ENCODE peak calls at places on chromosome 19, in four cellular contexts. W is H1, E is HepG2, H is K562. D is an unnamed sample.

GRCh38 chr19:46132508-46133100 is 8.1 kb upstream of the IGFL3 start:
- DNase-seq in W (no peak), E (no peak), H (no peak), D (no peak)

GRCh38 chr19:19866599-19867248 is 1.0 kb downstream of the ZNF253 start:
- DNase-seq in W (peak; percentile 83), E (peak; percentile 58), H (peak; percentile 74), D (peak; percentile 15)

GRCh38 chr19:5590151-5590864 is 22.6 kb upstream of the TINCR start:
- DNase-seq in W (no peak), E (no peak), H (no peak), D (no peak)

GRCh38 chr19:51311388-51312257 is at the start of gene IGLON5:
- DNase-seq in W (no peak), E (no peak), H (peak; percentile 71), D (no peak)

GRCh38 chr19:6362024-6362344 is 653 bp downstream of the CLPP start:
- DNase-seq in W (peak; percentile 47), E (no peak), H (no peak), D (no peak)

GRCh38 chr19:33186431-33186830 is 7.7 kb upstream of the LRP3 start:
- DNase-seq in W (no peak), E (no peak), H (no peak), D (no peak)

GRCh38 chr19:50793558-50794065 is 3.4 kb downstream of the ACP4 start:
- DNase-seq in W (peak; percentile 53), E (no peak), H (no peak), D (no peak)

GRCh38 chr19:9342610-9343304 is 18.8 kb downstream of the ZNF559 start:
- DNase-seq in W (no peak), E (no peak), H (no peak), D (no peak)

GRCh38 chr19:9205506-9206113 is 13.8 kb downstream of the OR7D4 start:
- DNase-seq in W (peak; percentile 74), E (peak; percentile 33), H (peak; percentile 53), D (no peak)

GRCh38 chr19:5951338-5951861 is 26.5 kb downstream of the RANBP3 start:
- DNase-seq in W (no peak), E (no peak), H (no peak), D (no peak)

GRCh38 chr19:4431808-4432674 is 25.6 kb downstream of the UBXN6 start:
- DNase-seq in W (no peak), E (no peak), H (no peak), D (peak; percentile 12)

GRCh38 chr19:54017266-54017665 is 25.8 kb downstream of the CACNG6 start:
- DNase-seq in W (no peak), E (no peak), H (no peak), D (no peak)

GRCh38 chr19:15025237-15025636 is 24.0 kb upstream of the CASP14 start:
- DNase-seq in W (no peak), E (peak; percentile 24), H (peak; percentile 16), D (no peak)

GRCh38 chr19:6800991-6801396 is 28.5 kb downstream of the VAV1 start:
- DNase-seq in W (no peak), E (peak; percentile 19), H (no peak), D (no peak)

GRCh38 chr19:11137542-11138384 is 17.8 kb downstream of the SPC24 start:
- DNase-seq in W (peak; percentile 79), E (peak; percentile 75), H (peak; percentile 83), D (no peak)

GRCh38 chr19:42189133-42189532 is 28.3 kb downstream of the DEDD2 start:
- DNase-seq in W (no peak), E (no peak), H (no peak), D (no peak)

GRCh38 chr19:41144403-41144802 is 30.2 kb downstream of the CYP2F1 start:
- DNase-seq in W (peak; percentile 92), E (peak; percentile 68), H (peak; percentile 60), D (peak; percentile 11)

GRCh38 chr19:50669319-50670101 is 20.3 kb downstream of the C19orf81 start:
- DNase-seq in W (peak; percentile 67), E (no peak), H (peak; percentile 68), D (no peak)

GRCh38 chr19:6233051-6233826 is 46.5 kb downstream of the MLLT1 start:
- DNase-seq in W (no peak), E (no peak), H (no peak), D (no peak)

GRCh38 chr19:7736148-7736547 is 4.2 kb upstream of the CLEC4G start:
- DNase-seq in W (no peak), E (no peak), H (no peak), D (no peak)

GRCh38 chr19:11435833-11436313 is 438 bp downstream of the PRKCSH start:
- DNase-seq in W (no peak), E (no peak), H (peak; percentile 54), D (no peak)

GRCh38 chr19:51480590-51480989 is 2.3 kb downstream of the CEACAM18 start:
- DNase-seq in W (no peak), E (peak; percentile 20), H (peak; percentile 67), D (no peak)

GRCh38 chr19:50460161-50460765 is 16.0 kb upstream of the EMC10 start:
- DNase-seq in W (no peak), E (peak; percentile 91), H (no peak), D (peak; percentile 75)

GRCh38 chr19:1169921-1170885 is 3.9 kb downstream of the SBNO2 start:
- DNase-seq in W (no peak), E (no peak), H (peak; percentile 50), D (no peak)
- TF ChIP-seq SRF in W (no peak), E (no peak), H (no peak), D (no peak)

GRCh38 chr19:36915992-36916830 is at the start of the genes ZNF568 and ZNF829:
- DNase-seq in W (peak; percentile 88), E (peak; percentile 69), H (no peak), D (peak; percentile 48)

GRCh38 chr19:36918090-36918489 is 2.0 kb downstream of the ZNF568 start:
- DNase-seq in W (no peak), E (no peak), H (no peak), D (no peak)

GRCh38 chr19:36916991-36917390 is 859 bp downstream of the ZNF568 start:
- DNase-seq in W (no peak), E (no peak), H (no peak), D (no peak)
- H3K9me3 ChIP-seq in W (peaks cover 8% of the 10 kb centered on the region), E (peaks cover 83% of the 10 kb centered on the region), H (peaks cover 3% of the 10 kb centered on the region), D (peaks cover 6% of the 10 kb centered on the region)

GRCh38 chr19:47461876-47462275 is 9.8 kb downstream of the SLC8A2 start:
- DNase-seq in W (no peak), E (no peak), H (no peak), D (no peak)

GRCh38 chr19:47458672-47459071 is 13.0 kb downstream of the SLC8A2 start:
- DNase-seq in W (no peak), E (no peak), H (no peak), D (no peak)

GRCh38 chr19:47459477-47459876 is 12.2 kb downstream of the SLC8A2 start:
- DNase-seq in W (no peak), E (no peak), H (no peak), D (no peak)

GRCh38 chr19:47456721-47457478 is 14.8 kb downstream of the SLC8A2 start:
- DNase-seq in W (no peak), E (no peak), H (no peak), D (no peak)
- TF ChIP-seq GABPA in W (peak; percentile 58), E (no peak), H (no peak), D (no peak)

DNA sequence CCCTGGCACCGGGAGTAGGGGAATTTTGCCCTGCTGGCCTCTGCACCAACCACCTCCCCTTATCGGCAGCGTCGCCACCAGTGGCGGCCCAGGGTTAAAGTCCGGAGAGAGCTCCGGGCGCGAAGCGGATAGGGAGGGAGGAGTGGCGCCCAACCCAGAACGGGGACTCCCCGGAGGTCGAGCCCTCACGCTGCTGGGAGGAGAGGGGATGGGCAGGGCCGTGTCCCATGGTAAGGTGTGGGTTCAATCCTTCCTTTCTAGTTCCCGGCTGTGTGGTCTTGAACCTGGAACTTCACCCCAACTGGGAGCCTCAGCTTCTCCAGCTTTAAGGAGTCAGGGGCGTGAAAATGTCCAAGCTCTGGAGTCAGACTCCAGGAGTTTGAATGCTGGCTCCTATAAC is 23.3 kb upstream of the BCL3 start:
- DNase-seq in W (no peak), E (peak; percentile 77), H (no peak), D (no peak)
- TF ChIP-seq SRF in W (no peak), E (no peak), H (no peak), D (no peak)

GRCh38 chr19:23052349-23052748 is 49.4 kb upstream of the ZNF728 start:
- DNase-seq in W (no peak), E (no peak), H (no peak), D (no peak)
- H3K9me3 ChIP-seq in W (peaks cover 83% of the 10 kb centered on the region), E (peaks cover 96% of the 10 kb centered on the region), H (no peaks in the 10 kb centered on the region), D (no peaks in the 10 kb centered on the region)

GRCh38 chr19:17406887-17407196 is 1.4 kb upstream of the BST2 start:
- DNase-seq in W (no peak), E (no peak), H (no peak), D (no peak)
- TF ChIP-seq GABPA in W (no peak), E (no peak), H (no peak), D (no peak)

GRCh38 chr19:2529473-2529918 is 53.6 kb downstream of the GADD45B start:
- DNase-seq in W (no peak), E (peak; percentile 90), H (no peak), D (no peak)

GRCh38 chr19:2533686-2534085 is 57.8 kb downstream of the GADD45B start:
- DNase-seq in W (no peak), E (no peak), H (no peak), D (no peak)

GRCh38 chr19:2533072-2533425 is 57.1 kb downstream of the GADD45B start:
- DNase-seq in W (no peak), E (no peak), H (no peak), D (no peak)

GRCh38 chr19:2534374-2535050 is 58.6 kb downstream of the GADD45B start:
- DNase-seq in W (no peak), E (no peak), H (no peak), D (no peak)

DNA sequence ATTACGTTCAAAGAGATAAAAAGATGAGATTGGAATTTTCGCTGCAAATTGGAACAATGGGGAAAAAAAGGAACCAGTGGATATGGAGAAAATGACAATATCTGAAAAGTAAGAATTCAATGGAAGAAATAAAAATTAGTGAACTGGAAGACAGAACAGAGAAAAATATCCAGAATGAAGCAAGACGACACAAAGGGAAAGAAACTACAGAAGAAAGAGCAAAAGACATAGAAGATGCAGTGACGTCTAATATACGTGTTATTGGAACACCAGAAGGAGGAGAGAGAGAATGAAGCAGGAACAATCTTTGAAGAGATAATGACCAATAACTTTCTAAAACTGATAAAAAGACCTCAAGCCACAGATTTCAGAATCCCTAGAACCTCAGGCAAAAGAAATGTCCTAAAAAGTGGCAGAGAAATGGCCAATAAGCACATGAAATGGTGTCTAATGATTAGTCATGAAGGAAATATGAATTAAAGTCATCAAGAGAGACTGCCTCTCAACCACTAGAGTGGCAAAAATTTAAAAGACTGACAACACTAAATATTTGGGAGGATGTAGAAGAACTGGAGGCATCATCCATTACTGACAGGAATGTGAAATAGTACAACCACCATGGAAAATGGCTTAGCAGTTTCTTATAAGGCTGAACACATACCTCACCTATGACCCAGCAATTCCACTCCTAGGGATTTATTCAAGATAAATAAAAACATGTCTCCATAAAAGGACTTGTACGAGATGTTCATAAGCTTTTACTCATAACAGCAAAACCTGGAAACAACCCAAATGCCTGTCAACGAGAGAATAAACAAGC is 56.5 kb downstream of the GADD45B start:
- DNase-seq in W (no peak), E (no peak), H (no peak), D (no peak)
- TF ChIP-seq SRF in W (no peak), E (no peak), H (no peak), D (no peak)